ENCODE peak calls at places on chromosomes 6 and 20, in nine cellular contexts. One of them, this sample, is unnamed.

GRCh38 chr6:118551063-118551672 is 3.1 kb downstream of the PLN start:
- DNase-seq in esophagus squamous epithelium: no peak
- DNase-seq in right cardiac atrium: no peak
- DNase-seq in cardiac muscle cell: peak; percentile 64
- DNase-seq in hepatocyte: peak; percentile 65
- DNase-seq in H1: no peak
- DNase-seq in aorta: no peak
- DNase-seq in MG63: no peak
- DNase-seq in gastrocnemius medialis: no peak
- DNase-seq in this sample: peak; percentile 32

GRCh38 chr6:25366785-25367657 is 87.8 kb downstream of the CARMIL1 start:
- DNase-seq in esophagus squamous epithelium: no peak
- DNase-seq in right cardiac atrium: no peak
- DNase-seq in cardiac muscle cell: no peak
- DNase-seq in hepatocyte: no peak
- DNase-seq in H1: no peak
- DNase-seq in aorta: no peak
- DNase-seq in MG63: no peak
- DNase-seq in gastrocnemius medialis: no peak
- DNase-seq in this sample: no peak

GRCh38 chr20:32494498-32495216 is 90.5 kb downstream of the NOL4L start:
- DNase-seq in esophagus squamous epithelium: no peak
- DNase-seq in right cardiac atrium: no peak
- DNase-seq in cardiac muscle cell: no peak
- DNase-seq in hepatocyte: no peak
- DNase-seq in H1: no peak
- DNase-seq in aorta: peak; percentile 49
- DNase-seq in MG63: no peak
- DNase-seq in gastrocnemius medialis: no peak
- DNase-seq in this sample: no peak

GRCh38 chr20:41395669-41396664 is 29.3 kb upstream of the EMILIN3 start:
- DNase-seq in esophagus squamous epithelium: no peak
- DNase-seq in right cardiac atrium: peak; percentile 40
- DNase-seq in cardiac muscle cell: no peak
- DNase-seq in hepatocyte: no peak
- DNase-seq in H1: no peak
- DNase-seq in aorta: no peak
- DNase-seq in MG63: no peak
- DNase-seq in gastrocnemius medialis: no peak
- DNase-seq in this sample: no peak

GRCh38 chr6:42168650-42169049 is 4.5 kb upstream of the GUCA1A start:
- DNase-seq in esophagus squamous epithelium: no peak
- DNase-seq in right cardiac atrium: no peak
- DNase-seq in cardiac muscle cell: no peak
- DNase-seq in hepatocyte: no peak
- DNase-seq in H1: no peak
- DNase-seq in aorta: no peak
- DNase-seq in MG63: no peak
- DNase-seq in gastrocnemius medialis: no peak
- DNase-seq in this sample: no peak

GRCh38 chr6:47221565-47221964 is 88.1 kb downstream of the TNFRSF21 start:
- DNase-seq in esophagus squamous epithelium: no peak
- DNase-seq in right cardiac atrium: no peak
- DNase-seq in cardiac muscle cell: no peak
- DNase-seq in hepatocyte: no peak
- DNase-seq in H1: peak; percentile 61
- DNase-seq in aorta: no peak
- DNase-seq in MG63: no peak
- DNase-seq in gastrocnemius medialis: no peak
- DNase-seq in this sample: no peak

GRCh38 chr6:77962070-77962469 is 309.2 kb downstream of the MEI4 start:
- DNase-seq in esophagus squamous epithelium: no peak
- DNase-seq in right cardiac atrium: no peak
- DNase-seq in cardiac muscle cell: no peak
- DNase-seq in hepatocyte: no peak
- DNase-seq in H1: no peak
- DNase-seq in aorta: no peak
- DNase-seq in MG63: no peak
- DNase-seq in gastrocnemius medialis: no peak
- DNase-seq in this sample: no peak

GRCh38 chr20:35146299-35146921 is 726 bp downstream of the EDEM2 start:
- DNase-seq in esophagus squamous epithelium: no peak
- DNase-seq in right cardiac atrium: no peak
- DNase-seq in cardiac muscle cell: peak; percentile 51
- DNase-seq in hepatocyte: peak; percentile 47
- DNase-seq in H1: no peak
- DNase-seq in aorta: peak; percentile 77
- DNase-seq in MG63: peak; percentile 34
- DNase-seq in gastrocnemius medialis: no peak
- DNase-seq in this sample: no peak

GRCh38 chr6:149840345-149841075 is 23.6 kb downstream of the LRP11 start:
- DNase-seq in esophagus squamous epithelium: no peak
- DNase-seq in right cardiac atrium: peak; percentile 89
- DNase-seq in cardiac muscle cell: peak; percentile 16
- DNase-seq in hepatocyte: peak; percentile 80
- DNase-seq in H1: no peak
- DNase-seq in aorta: peak; percentile 84
- DNase-seq in MG63: peak; percentile 96
- DNase-seq in gastrocnemius medialis: peak; percentile 68
- DNase-seq in this sample: peak; percentile 91

GRCh38 chr20:43190332-43190953 is 737 bp upstream of the PTPRT start:
- DNase-seq in esophagus squamous epithelium: no peak
- DNase-seq in right cardiac atrium: no peak
- DNase-seq in cardiac muscle cell: no peak
- DNase-seq in hepatocyte: no peak
- DNase-seq in H1: no peak
- DNase-seq in aorta: no peak
- DNase-seq in MG63: no peak
- DNase-seq in gastrocnemius medialis: no peak
- DNase-seq in this sample: no peak

GRCh38 chr20:51062065-51062464 is 39.2 kb upstream of the KCNG1 start:
- DNase-seq in esophagus squamous epithelium: no peak
- DNase-seq in right cardiac atrium: no peak
- DNase-seq in cardiac muscle cell: no peak
- DNase-seq in hepatocyte: no peak
- DNase-seq in H1: no peak
- DNase-seq in aorta: no peak
- DNase-seq in MG63: no peak
- DNase-seq in gastrocnemius medialis: no peak
- DNase-seq in this sample: no peak

GRCh38 chr6:72783035-72783434 is 161.2 kb downstream of the KCNQ5 start:
- DNase-seq in esophagus squamous epithelium: no peak
- DNase-seq in right cardiac atrium: no peak
- DNase-seq in cardiac muscle cell: no peak
- DNase-seq in hepatocyte: no peak
- DNase-seq in H1: no peak
- DNase-seq in aorta: no peak
- DNase-seq in MG63: no peak
- DNase-seq in gastrocnemius medialis: no peak
- DNase-seq in this sample: no peak

GRCh38 chr6:56245903-56246351 is 1.5 kb downstream of the COL21A1 start:
- DNase-seq in esophagus squamous epithelium: no peak
- DNase-seq in right cardiac atrium: no peak
- DNase-seq in cardiac muscle cell: no peak
- DNase-seq in hepatocyte: no peak
- DNase-seq in H1: no peak
- DNase-seq in aorta: no peak
- DNase-seq in MG63: no peak
- DNase-seq in gastrocnemius medialis: no peak
- DNase-seq in this sample: no peak

GRCh38 chr6:163662604-163663225 is 248.2 kb downstream of the QKI start:
- DNase-seq in esophagus squamous epithelium: no peak
- DNase-seq in right cardiac atrium: no peak
- DNase-seq in cardiac muscle cell: no peak
- DNase-seq in hepatocyte: no peak
- DNase-seq in H1: no peak
- DNase-seq in aorta: no peak
- DNase-seq in MG63: no peak
- DNase-seq in gastrocnemius medialis: no peak
- DNase-seq in this sample: no peak

GRCh38 chr6:56222509-56222908 is 24.9 kb downstream of the COL21A1 start:
- DNase-seq in esophagus squamous epithelium: no peak
- DNase-seq in right cardiac atrium: no peak
- DNase-seq in cardiac muscle cell: no peak
- DNase-seq in hepatocyte: no peak
- DNase-seq in H1: no peak
- DNase-seq in aorta: no peak
- DNase-seq in MG63: no peak
- DNase-seq in gastrocnemius medialis: no peak
- DNase-seq in this sample: no peak

DNA sequence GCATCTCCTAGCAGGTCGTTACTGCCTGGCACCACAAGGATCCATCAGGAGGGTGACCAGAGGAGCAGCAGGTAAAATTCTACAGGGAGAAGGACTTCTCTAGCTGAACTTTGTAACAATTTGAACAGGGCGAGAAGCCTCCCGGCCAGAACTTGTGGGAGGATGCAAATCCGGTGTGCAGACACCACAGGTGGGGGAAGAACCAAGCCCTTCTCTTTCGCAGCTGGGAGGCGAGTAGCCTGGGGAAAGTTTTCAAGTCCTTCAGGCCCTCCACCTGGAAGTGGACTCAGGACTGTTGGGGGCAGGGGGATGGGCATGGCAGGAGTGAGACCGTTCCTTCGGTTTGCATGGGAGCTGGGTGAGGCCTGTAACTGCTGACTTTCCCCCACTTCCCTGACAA is 42.7 kb upstream of the FAM210B start:
- DNase-seq in esophagus squamous epithelium: no peak
- DNase-seq in right cardiac atrium: no peak
- DNase-seq in cardiac muscle cell: no peak
- DNase-seq in hepatocyte: no peak
- DNase-seq in H1: no peak
- DNase-seq in aorta: peak; percentile 56
- DNase-seq in MG63: no peak
- DNase-seq in gastrocnemius medialis: no peak
- DNase-seq in this sample: no peak
- H3K9me3 ChIP-seq in esophagus squamous epithelium: no peaks in the 10 kb centered on the region
- H3K9me3 ChIP-seq in right cardiac atrium: no peaks in the 10 kb centered on the region
- H3K9me3 ChIP-seq in cardiac muscle cell: no peaks in the 10 kb centered on the region
- H3K9me3 ChIP-seq in hepatocyte: no peaks in the 10 kb centered on the region
- H3K9me3 ChIP-seq in H1: peaks cover 42% of the 10 kb centered on the region
- H3K9me3 ChIP-seq in aorta: no peaks in the 10 kb centered on the region
- H3K9me3 ChIP-seq in MG63: no peaks in the 10 kb centered on the region
- H3K9me3 ChIP-seq in gastrocnemius medialis: no peaks in the 10 kb centered on the region
- H3K9me3 ChIP-seq in this sample: no peaks in the 10 kb centered on the region

DNA sequence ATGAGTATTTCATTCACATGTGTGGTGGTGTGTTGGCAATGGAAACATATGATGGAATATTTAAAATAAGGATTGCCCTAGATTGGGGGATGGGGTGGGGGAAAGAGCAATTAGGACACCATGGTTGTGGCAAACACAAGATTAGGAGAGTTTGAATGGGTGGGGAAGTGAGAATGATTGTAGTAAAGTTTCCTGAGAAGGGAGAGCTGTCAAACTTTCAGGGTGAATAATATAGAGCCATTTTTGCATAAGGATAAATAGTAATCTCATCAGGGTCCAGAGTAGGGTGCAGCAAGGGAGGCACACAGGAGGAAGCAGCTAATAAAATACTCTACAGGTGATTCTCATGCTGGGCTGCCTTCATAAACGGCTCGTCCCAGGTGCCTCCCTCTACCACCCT is 294.9 kb upstream of the MARCKS start:
- DNase-seq in esophagus squamous epithelium: no peak
- DNase-seq in right cardiac atrium: no peak
- DNase-seq in cardiac muscle cell: no peak
- DNase-seq in hepatocyte: no peak
- DNase-seq in H1: no peak
- DNase-seq in aorta: no peak
- DNase-seq in MG63: no peak
- DNase-seq in gastrocnemius medialis: no peak
- DNase-seq in this sample: no peak
- H3K27me3 ChIP-seq in esophagus squamous epithelium: no peaks in the 10 kb centered on the region
- H3K27me3 ChIP-seq in right cardiac atrium: no peaks in the 10 kb centered on the region
- H3K27me3 ChIP-seq in cardiac muscle cell: peaks cover 64% of the 10 kb centered on the region
- H3K27me3 ChIP-seq in hepatocyte: no peaks in the 10 kb centered on the region
- H3K27me3 ChIP-seq in H1: no peaks in the 10 kb centered on the region
- H3K27me3 ChIP-seq in aorta: no peaks in the 10 kb centered on the region
- H3K27me3 ChIP-seq in MG63: no peaks in the 10 kb centered on the region
- H3K27me3 ChIP-seq in gastrocnemius medialis: no peaks in the 10 kb centered on the region
- H3K27me3 ChIP-seq in this sample: no peaks in the 10 kb centered on the region

GRCh38 chr6:168823397-168824020 is 382.5 kb downstream of the SMOC2 start:
- DNase-seq in esophagus squamous epithelium: no peak
- DNase-seq in right cardiac atrium: no peak
- DNase-seq in cardiac muscle cell: peak; percentile 40
- DNase-seq in hepatocyte: peak; percentile 46
- DNase-seq in H1: no peak
- DNase-seq in aorta: no peak
- DNase-seq in MG63: no peak
- DNase-seq in gastrocnemius medialis: no peak
- DNase-seq in this sample: no peak

GRCh38 chr6:168826078-168826390 is 385.1 kb downstream of the SMOC2 start:
- DNase-seq in esophagus squamous epithelium: no peak
- DNase-seq in right cardiac atrium: no peak
- DNase-seq in cardiac muscle cell: no peak
- DNase-seq in hepatocyte: no peak
- DNase-seq in H1: no peak
- DNase-seq in aorta: no peak
- DNase-seq in MG63: no peak
- DNase-seq in gastrocnemius medialis: no peak
- DNase-seq in this sample: no peak

GRCh38 chr6:168819546-168819945 is 378.6 kb downstream of the SMOC2 start:
- DNase-seq in esophagus squamous epithelium: no peak
- DNase-seq in right cardiac atrium: no peak
- DNase-seq in cardiac muscle cell: no peak
- DNase-seq in hepatocyte: no peak
- DNase-seq in H1: no peak
- DNase-seq in aorta: no peak
- DNase-seq in MG63: no peak
- DNase-seq in gastrocnemius medialis: no peak
- DNase-seq in this sample: no peak

GRCh38 chr6:168825226-168826077 is 384.5 kb downstream of the SMOC2 start:
- DNase-seq in esophagus squamous epithelium: no peak
- DNase-seq in right cardiac atrium: no peak
- DNase-seq in cardiac muscle cell: no peak
- DNase-seq in hepatocyte: no peak
- DNase-seq in H1: no peak
- DNase-seq in aorta: no peak
- DNase-seq in MG63: no peak
- DNase-seq in gastrocnemius medialis: no peak
- DNase-seq in this sample: no peak

DNA sequence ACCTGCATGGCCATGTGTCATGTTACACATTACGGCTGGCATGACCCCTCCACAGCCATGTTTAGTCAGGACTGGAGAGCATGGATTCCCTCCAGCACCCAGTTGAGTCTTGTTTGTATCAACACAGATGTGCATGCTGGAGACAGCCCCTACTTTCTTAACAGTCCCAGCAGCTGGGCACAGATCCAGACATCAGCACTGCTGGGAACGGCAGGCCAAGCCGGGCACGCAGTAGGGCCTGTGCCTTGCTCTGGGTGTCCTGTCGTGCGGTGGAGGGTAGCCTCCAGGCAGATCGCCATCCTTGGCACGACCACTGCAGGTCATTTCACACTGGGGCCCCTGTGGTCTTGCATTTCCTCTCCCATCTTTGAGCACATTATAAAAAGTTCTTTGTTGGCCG is 381.4 kb downstream of the SMOC2 start:
- DNase-seq in esophagus squamous epithelium: no peak
- DNase-seq in right cardiac atrium: no peak
- DNase-seq in cardiac muscle cell: no peak
- DNase-seq in hepatocyte: no peak
- DNase-seq in H1: no peak
- DNase-seq in aorta: no peak
- DNase-seq in MG63: no peak
- DNase-seq in gastrocnemius medialis: no peak
- DNase-seq in this sample: no peak
- H3K9me3 ChIP-seq in esophagus squamous epithelium: peaks cover 5% of the 10 kb centered on the region
- H3K9me3 ChIP-seq in right cardiac atrium: no peaks in the 10 kb centered on the region
- H3K9me3 ChIP-seq in cardiac muscle cell: no peaks in the 10 kb centered on the region
- H3K9me3 ChIP-seq in hepatocyte: peaks cover 7% of the 10 kb centered on the region
- H3K9me3 ChIP-seq in H1: no peaks in the 10 kb centered on the region
- H3K9me3 ChIP-seq in aorta: peaks cover 2% of the 10 kb centered on the region
- H3K9me3 ChIP-seq in MG63: no peaks in the 10 kb centered on the region
- H3K9me3 ChIP-seq in gastrocnemius medialis: no peaks in the 10 kb centered on the region
- H3K9me3 ChIP-seq in this sample: no peaks in the 10 kb centered on the region

GRCh38 chr20:62581308-62581707 is 61.0 kb upstream of the SLCO4A1 start:
- DNase-seq in esophagus squamous epithelium: no peak
- DNase-seq in right cardiac atrium: no peak
- DNase-seq in cardiac muscle cell: no peak
- DNase-seq in hepatocyte: no peak
- DNase-seq in H1: no peak
- DNase-seq in aorta: no peak
- DNase-seq in MG63: no peak
- DNase-seq in gastrocnemius medialis: no peak
- DNase-seq in this sample: no peak
- H3K27me3 ChIP-seq in esophagus squamous epithelium: peaks cover 97% of the 10 kb centered on the region
- H3K27me3 ChIP-seq in right cardiac atrium: no peaks in the 10 kb centered on the region
- H3K27me3 ChIP-seq in cardiac muscle cell: no peaks in the 10 kb centered on the region
- H3K27me3 ChIP-seq in hepatocyte: peaks cover 14% of the 10 kb centered on the region
- H3K27me3 ChIP-seq in H1: no peaks in the 10 kb centered on the region
- H3K27me3 ChIP-seq in aorta: no peaks in the 10 kb centered on the region
- H3K27me3 ChIP-seq in MG63: peaks cover 12% of the 10 kb centered on the region
- H3K27me3 ChIP-seq in gastrocnemius medialis: no peaks in the 10 kb centered on the region
- H3K27me3 ChIP-seq in this sample: peaks cover 5% of the 10 kb centered on the region